ENCODE peak calls at places on chromosomes 16 and 17, in five cellular contexts. I is heart left ventricle, H is prostate gland, U is right atrium auricular region, N is HCT116. T is an unnamed sample.

GRCh38 chr17:48368352-48368751 is 61.7 kb downstream of the SKAP1 start:
- DNase-seq in I (no peak), N (no peak), U (no peak), H (no peak), T (no peak)

GRCh38 chr16:17313085-17313611 is 157.6 kb downstream of the XYLT1 start:
- DNase-seq in I (peak), N (no peak), U (peak), H (peak), T (no peak)

GRCh38 chr17:13538841-13539411 is 62.8 kb downstream of the HS3ST3A1 start:
- DNase-seq in U (no peak), H (no peak), I (no peak), N (no peak), T (no peak)

GRCh38 chr16:57498031-57498430 is 11.7 kb upstream of the DOK4 start:
- DNase-seq in H (no peak), U (no peak), N (no peak), I (no peak), T (no peak)

GRCh38 chr17:80796430-80796861 is 195.2 kb upstream of the CHMP6 start:
- DNase-seq in U (no peak), N (no peak), I (no peak), H (no peak), T (no peak)

GRCh38 chr17:78236362-78237127 is 5.1 kb downstream of the TMEM235 start:
- DNase-seq in N (no peak), I (no peak), U (no peak), H (no peak), T (no peak)

GRCh38 chr16:2698996-2699750 is 16.9 kb downstream of the KCTD5 start:
- DNase-seq in U (no peak), N (no peak), H (no peak), I (no peak), T (no peak)

GRCh38 chr16:57637424-57637823 is 9.0 kb downstream of the ADGRG1 start:
- DNase-seq in U (peak), I (peak), N (no peak), H (no peak), T (no peak)

GRCh38 chr17:56596741-56597494 is 3.4 kb downstream of the NOG start:
- DNase-seq in I (no peak), H (no peak), U (no peak), N (no peak), T (no peak)

GRCh38 chr17:35170968-35171771 is 23.0 kb downstream of the SLC35G3 start:
- DNase-seq in H (no peak), I (no peak), N (no peak), U (no peak), T (peak)

GRCh38 chr16:23952128-23953041 is 116.6 kb downstream of the PRKCB start:
- DNase-seq in N (no peak), I (no peak), H (no peak), U (no peak), T (no peak)

GRCh38 chr17:51860934-51861561 is 297.5 kb downstream of the CA10 start:
- DNase-seq in N (peak), I (no peak), H (peak), U (no peak), T (no peak)

GRCh38 chr17:73657473-73658116 is 13.3 kb upstream of the SDK2 start:
- DNase-seq in H (peak), U (no peak), I (peak), N (peak), T (peak)

GRCh38 chr16:21626659-21627277 is 25.6 kb downstream of the IGSF6 start:
- DNase-seq in U (no peak), N (peak), H (no peak), I (no peak), T (peak)

GRCh38 chr16:85746431-85747227 is 4.3 kb downstream of the C16orf74 start:
- DNase-seq in H (no peak), I (no peak), N (peak), U (no peak), T (peak)

GRCh38 chr16:4768549-4769305 is 1.8 kb upstream of the ZNF500 start:
- DNase-seq in I (peak), N (peak), H (peak), U (peak), T (peak)

GRCh38 chr16:56258508-56259424 is 67.5 kb downstream of the GNAO1 start:
- DNase-seq in N (no peak), U (no peak), H (no peak), I (no peak), T (no peak)

GRCh38 chr17:9729034-9729650 is 62.2 kb downstream of the DHRS7C start:
- DNase-seq in U (no peak), H (peak), I (no peak), N (peak), T (peak)

GRCh38 chr17:43126911-43127290 is 1.7 kb upstream of the BRCA1 start:
- DNase-seq in N (no peak), H (no peak), U (no peak), I (no peak), T (no peak)

GRCh38 chr17:36825113-36825955 is 111.9 kb upstream of the LHX1 start:
- DNase-seq in N (no peak), U (no peak), I (no peak), H (no peak), T (no peak)

GRCh38 chr16:52069866-52070265 is 477.1 kb downstream of the TOX3 start:
- DNase-seq in H (no peak), I (no peak), U (no peak), N (no peak), T (peak)

GRCh38 chr17:30345527-30346075 is 11.7 kb upstream of the TMIGD1 start:
- DNase-seq in N (no peak), I (no peak), H (no peak), U (no peak), T (no peak)

GRCh38 chr16:53950677-53951076 is 246.7 kb downstream of the FTO start:
- DNase-seq in N (no peak), H (no peak), I (no peak), U (no peak), T (no peak)

GRCh38 chr16:3472878-3473595 is 22.3 kb downstream of the C16orf90 start:
- DNase-seq in I (no peak), H (no peak), N (no peak), U (no peak), T (no peak)

GRCh38 chr16:83653785-83654184 is 154.0 kb upstream of the HSBP1 start:
- DNase-seq in I (no peak), H (no peak), N (no peak), U (no peak), T (peak)

GRCh38 chr16:46573008-46573833 is 48.0 kb downstream of the SHCBP1 start:
- DNase-seq in H (no peak), U (no peak), I (no peak), N (no peak), T (peak)

GRCh38 chr17:10879110-10879509 is 41.2 kb upstream of the PIRT start:
- DNase-seq in U (no peak), I (peak), H (peak), N (no peak), T (no peak)

GRCh38 chr16:65119905-65120341 is 1.9 kb downstream of the CDH11 start:
- DNase-seq in I (no peak), H (no peak), U (no peak), N (no peak), T (no peak)

GRCh38 chr16:15647615-15648014 is 2.4 kb upstream of the NDE1 start:
- DNase-seq in I (no peak), H (no peak), N (no peak), U (no peak), T (no peak)

GRCh38 chr17:82241926-82242697 is 13.3 kb downstream of the SLC16A3 start:
- DNase-seq in U (no peak), I (peak), H (no peak), N (no peak), T (no peak)

GRCh38 chr16:77468831-77469230 is 34.0 kb upstream of the ADAMTS18 start:
- DNase-seq in I (no peak), N (no peak), U (no peak), H (no peak), T (no peak)

GRCh38 chr17:28928061-28928460 is 23.3 kb downstream of the PHF12 start:
- DNase-seq in U (no peak), I (no peak), H (no peak), N (no peak), T (no peak)

GRCh38 chr17:79921411-79922160 is 82.3 kb upstream of the CBX4 start:
- DNase-seq in U (no peak), H (no peak), I (peak), N (no peak), T (no peak)

GRCh38 chr16:52389045-52389444 is 157.9 kb downstream of the TOX3 start:
- DNase-seq in N (no peak), I (no peak), H (no peak), U (no peak), T (no peak)

GRCh38 chr16:2855536-2855935 is 2.4 kb downstream of the PRSS22 start:
- DNase-seq in N (no peak), U (no peak), H (no peak), I (no peak), T (no peak)

GRCh38 chr17:8117367-8117979 is 841 bp downstream of the ALOXE3 start:
- DNase-seq in N (no peak), U (no peak), I (no peak), H (no peak), T (no peak)

DNA sequence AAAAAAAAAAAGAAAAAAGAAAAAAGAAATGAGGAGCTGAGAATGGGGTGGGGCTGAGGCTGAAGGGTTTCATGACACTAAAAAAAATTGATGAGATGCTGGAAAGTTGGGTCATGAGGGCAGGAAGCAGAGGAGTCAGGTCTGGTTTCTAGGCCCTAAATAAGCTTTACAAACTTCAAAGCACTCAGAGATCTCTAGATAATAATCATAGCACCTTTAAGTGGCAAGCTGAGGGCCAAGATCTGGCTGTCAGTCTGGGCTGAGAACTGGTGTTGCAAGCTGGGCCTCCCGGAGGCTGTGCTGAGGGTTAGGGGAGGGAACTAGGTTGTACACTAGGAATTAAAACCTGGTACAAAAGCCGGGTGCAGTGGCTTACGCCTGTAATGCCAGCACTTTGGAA is 6.4 kb downstream of the ZNF764 start:
- DNase-seq in H (no peak), I (no peak), N (no peak), U (no peak), T (no peak)
- H3K27ac ChIP-seq in H (no peak), I (peak), N (no peak), U (no peak), T (peak)

DNA sequence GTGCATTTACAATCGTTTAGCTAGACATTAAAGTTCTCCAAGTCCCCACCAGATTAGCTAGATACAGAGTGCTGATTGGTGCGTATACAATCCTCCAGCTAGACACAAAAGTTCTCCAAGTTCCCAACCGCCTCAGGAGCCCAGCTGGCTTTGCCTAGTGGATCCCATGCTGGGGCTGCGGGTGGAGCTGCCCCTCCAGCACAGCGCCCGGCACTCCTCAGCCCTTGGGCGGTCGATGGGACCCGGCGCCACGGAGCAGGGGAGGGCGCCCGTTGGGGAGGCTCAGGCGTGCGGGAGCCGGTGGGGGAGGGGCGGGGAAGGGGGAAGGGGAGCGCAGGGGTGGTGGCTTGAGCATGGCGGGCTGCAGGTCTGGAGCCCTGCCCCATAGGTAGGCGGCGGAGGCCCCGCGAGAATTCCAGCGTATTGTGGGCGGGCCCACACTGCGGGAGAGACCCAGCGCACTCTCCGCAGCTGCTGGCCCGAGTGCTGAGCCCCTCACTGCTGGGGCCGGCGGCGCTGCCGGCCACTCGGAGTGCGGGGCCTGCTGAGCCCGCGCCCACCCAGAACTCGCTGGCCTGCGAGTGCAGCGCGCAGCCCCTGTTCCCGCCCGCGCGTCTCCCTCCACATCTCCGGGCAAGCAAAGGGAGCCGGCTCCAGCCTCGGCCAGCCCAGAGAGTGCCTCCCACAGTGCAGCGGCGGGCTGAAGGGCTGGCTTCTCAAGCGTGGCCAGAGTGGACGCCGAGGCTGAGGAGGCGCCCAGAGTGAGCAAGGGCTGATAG is 907.5 kb downstream of the CDH8 start:
- DNase-seq in U (no peak), H (no peak), N (no peak), I (no peak), T (no peak)
- TF ChIP-seq CTCF in U (no peak), H (no peak), N (no peak), I (no peak), T (no peak)

GRCh38 chr17:880871-881269 is 98.7 kb downstream of the NXN start:
- DNase-seq in U (no peak), I (no peak), N (no peak), H (no peak), T (no peak)

GRCh38 chr17:882827-883585 is 96.6 kb downstream of the NXN start:
- DNase-seq in N (no peak), H (peak), I (peak), U (no peak), T (peak)

GRCh38 chr17:880074-880870 is 98.1 kb downstream of the MRM3 start:
- DNase-seq in H (no peak), I (peak), N (no peak), U (no peak), T (peak)

GRCh38 chr17:876272-876671 is 94.1 kb downstream of the MRM3 start:
- DNase-seq in U (no peak), N (no peak), H (no peak), I (no peak), T (no peak)

DNA sequence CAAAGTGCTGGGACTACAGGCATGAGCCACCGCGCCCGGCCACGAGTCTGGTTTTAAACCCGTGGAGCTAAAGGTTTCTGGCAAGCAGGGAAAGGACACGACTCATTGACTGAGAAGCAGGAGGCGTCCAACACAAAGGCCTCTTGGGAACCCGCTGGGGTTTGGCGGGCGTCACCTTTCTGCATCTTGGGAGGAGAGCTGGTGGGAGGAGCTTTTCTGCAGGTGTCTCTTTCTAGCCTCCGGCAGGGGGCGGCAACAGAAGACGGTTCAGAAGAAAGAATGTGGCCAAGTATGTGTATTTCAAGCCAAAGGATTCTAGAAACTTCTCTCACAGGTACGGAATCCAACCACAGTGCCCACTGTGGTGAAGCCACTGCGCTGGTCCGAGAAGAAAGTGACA is 97.4 kb downstream of the MRM3 start:
- DNase-seq in H (peak), N (peak), U (peak), I (peak), T (peak)
- H3K27ac ChIP-seq in H (peak), N (peak), U (peak), I (peak), T (peak)

GRCh38 chr17:58136669-58137279 is 11.4 kb upstream of the OR4D1 start:
- DNase-seq in U (no peak), N (peak), I (no peak), H (no peak), T (peak)
- TF ChIP-seq CTCF in U (no peak), N (peak), I (peak), H (no peak), T (peak)

T was measured in RWPE1.